ENCODE peak calls at places on chromosomes 2 and 18, in five cellular contexts. I, V, F, M and S are unnamed samples.

GRCh38 chr2:136013962-136014361 is 28.5 kb upstream of the DARS1 start:
- DNase-seq in I (no peak), V (peak; percentile 42), F (no peak), M (no peak), S (no peak)

GRCh38 chr2:98457045-98457696 is 12.5 kb downstream of the INPP4A start:
- DNase-seq in I (no peak), V (no peak), F (no peak), M (peak; percentile 88), S (no peak)

GRCh38 chr2:130376433-130377293 is 20.8 kb downstream of the PTPN18 start:
- DNase-seq in I (no peak), V (no peak), F (no peak), M (no peak), S (no peak)

GRCh38 chr2:61238221-61238620 is 76.2 kb downstream of the C2orf74 start:
- DNase-seq in I (no peak), V (no peak), F (no peak), M (no peak), S (no peak)

GRCh38 chr18:54423831-54424230 is 66.1 kb downstream of the C18orf54 start:
- DNase-seq in I (no peak), V (no peak), F (no peak), M (no peak), S (no peak)

GRCh38 chr18:35084494-35085449 is 43.6 kb downstream of the MAPRE2 start:
- DNase-seq in I (no peak), V (no peak), F (no peak), M (no peak), S (no peak)

GRCh38 chr2:170818294-170819104 is 1.8 kb downstream of the GAD1 start:
- DNase-seq in I (no peak), V (no peak), F (no peak), M (no peak), S (no peak)

GRCh38 chr2:21656330-21657075 is 532.7 kb downstream of the TDRD15 start:
- DNase-seq in I (no peak), V (no peak), F (no peak), M (peak; percentile 20), S (no peak)

GRCh38 chr18:70293166-70293565 is 4.3 kb downstream of the SOCS6 start:
- DNase-seq in I (no peak), V (no peak), F (no peak), M (no peak), S (no peak)

GRCh38 chr2:18378020-18378653 is 182.3 kb downstream of the RDH14 start:
- DNase-seq in I (no peak), V (peak; percentile 79), F (no peak), M (peak; percentile 41), S (no peak)

GRCh38 chr2:26298638-26299393 is 47.1 kb upstream of the SELENOI start:
- DNase-seq in I (no peak), V (peak; percentile 30), F (no peak), M (peak; percentile 54), S (peak; percentile 70)

GRCh38 chr18:31610841-31611240 is 19.2 kb downstream of the TTR start:
- DNase-seq in I (no peak), V (peak; percentile 69), F (no peak), M (peak; percentile 9), S (no peak)

GRCh38 chr2:10810175-10811161 is 2.1 kb downstream of the PDIA6 start:
- DNase-seq in I (no peak), V (no peak), F (no peak), M (peak; percentile 50), S (no peak)

GRCh38 chr2:111685342-111685741 is 198.7 kb downstream of the ANAPC1 start:
- DNase-seq in I (no peak), V (no peak), F (no peak), M (no peak), S (no peak)

GRCh38 chr2:158912122-158912521 is 56.3 kb upstream of the TANC1 start:
- DNase-seq in I (no peak), V (no peak), F (no peak), M (no peak), S (no peak)

GRCh38 chr2:119338826-119339561 is 27.6 kb downstream of the C2orf76 start:
- DNase-seq in I (no peak), V (no peak), F (peak; percentile 73), M (no peak), S (peak; percentile 61)

GRCh38 chr2:175167076-175167791 is 769 bp downstream of the ATF2 start:
- DNase-seq in I (peak; percentile 30), V (peak; percentile 74), F (no peak), M (peak; percentile 43), S (peak; percentile 51)

GRCh38 chr18:68426731-68427315 is 288.1 kb downstream of the TMX3 start:
- DNase-seq in I (no peak), V (no peak), F (no peak), M (peak; percentile 45), S (no peak)

GRCh38 chr2:31054383-31054782 is 83.9 kb downstream of the GALNT14 start:
- DNase-seq in I (no peak), V (no peak), F (no peak), M (no peak), S (no peak)

GRCh38 chr2:168363382-168364092 is 92.5 kb upstream of the CERS6 start:
- DNase-seq in I (no peak), V (no peak), F (no peak), M (no peak), S (no peak)

GRCh38 chr2:222293660-222294630 is 4.9 kb downstream of the PAX3 start:
- DNase-seq in I (no peak), V (no peak), F (no peak), M (no peak), S (no peak)

GRCh38 chr2:63613391-63613901 is 24.7 kb downstream of the MDH1 start:
- DNase-seq in I (no peak), V (no peak), F (no peak), M (peak; percentile 12), S (no peak)